ENCODE peak calls at places on chromosomes 11 and 22, in ten cellular contexts. I, M, A, W, R, B, L, E, U and C are unnamed samples.

GRCh38 chr22:27986937-27987336 is 67.9 kb upstream of the PITPNB start:
- DNase-seq in W (no peak), R (no peak), I (no peak), A (no peak), E (no peak), L (no peak), M (peak), B (no peak), U (no peak), C (no peak)

GRCh38 chr11:122637538-122637937 is 18.0 kb upstream of the UBASH3B start:
- DNase-seq in W (no peak), A (no peak), M (no peak), B (no peak), L (no peak), U (no peak), R (no peak), E (no peak), I (no peak), C (no peak)

GRCh38 chr11:61019818-61020405 is 48.4 kb downstream of the CD6 start:
- DNase-seq in A (no peak), M (no peak), W (no peak), B (no peak), L (no peak), U (no peak), E (no peak), I (no peak), R (no peak), C (no peak)

GRCh38 chr11:9862981-9863380 is 199.1 kb downstream of the SWAP70 start:
- DNase-seq in E (no peak), A (no peak), W (no peak), I (no peak), L (no peak), B (no peak), M (no peak), U (no peak), R (no peak), C (no peak)

GRCh38 chr11:87299041-87299481 is 261.3 kb downstream of the TMEM135 start:
- DNase-seq in I (no peak), W (no peak), E (no peak), M (no peak), U (no peak), L (no peak), B (no peak), R (no peak), A (no peak), C (no peak)

GRCh38 chr22:27994481-27995331 is 75.7 kb upstream of the PITPNB start:
- DNase-seq in B (no peak), I (no peak), R (no peak), E (no peak), M (no peak), A (no peak), L (no peak), W (no peak), U (no peak), C (no peak)

GRCh38 chr11:44744160-44744559 is 17.4 kb downstream of the TSPAN18 start:
- DNase-seq in I (no peak), M (no peak), W (no peak), L (no peak), B (no peak), A (no peak), R (no peak), U (no peak), E (no peak), C (no peak)

GRCh38 chr22:38868286-38868721 is 3.7 kb downstream of the CBX6 start:
- DNase-seq in W (no peak), I (no peak), R (no peak), L (no peak), U (no peak), M (no peak), B (no peak), E (no peak), A (no peak), C (no peak)

GRCh38 chr11:12148466-12148865 is 38.1 kb downstream of the MICAL2 start:
- DNase-seq in L (no peak), W (no peak), E (no peak), R (no peak), I (no peak), A (no peak), M (no peak), B (no peak), U (no peak), C (no peak)

GRCh38 chr11:129855086-129855485 is 39.4 kb downstream of the TMEM45B start:
- DNase-seq in R (no peak), A (no peak), B (no peak), W (no peak), L (no peak), U (no peak), I (no peak), E (no peak), M (no peak), C (peak)

GRCh38 chr11:16891964-16892363 is 122.2 kb downstream of the PLEKHA7 start:
- DNase-seq in U (no peak), L (no peak), A (no peak), M (no peak), W (no peak), R (no peak), E (no peak), B (peak), I (no peak), C (peak)

GRCh38 chr11:105611837-105612480 is 2.1 kb downstream of the GRIA4 start:
- DNase-seq in B (no peak), U (no peak), L (no peak), R (no peak), W (no peak), E (no peak), A (peak), I (no peak), M (no peak), C (no peak)

GRCh38 chr22:17878970-17879369 is 104.7 kb upstream of the BID start:
- DNase-seq in L (no peak), B (no peak), M (no peak), E (no peak), U (no peak), R (no peak), W (no peak), A (no peak), I (no peak), C (no peak)

GRCh38 chr11:33475999-33476398 is 218.8 kb downstream of the HIPK3 start:
- DNase-seq in E (no peak), R (no peak), M (no peak), B (peak), A (peak), W (no peak), I (peak), U (no peak), L (no peak), C (peak)

GRCh38 chr11:47254381-47254780 is 3.4 kb upstream of the NR1H3 start:
- DNase-seq in U (no peak), E (no peak), L (no peak), I (no peak), R (no peak), A (no peak), W (no peak), B (peak), M (peak), C (no peak)

GRCh38 chr11:48106166-48106565 is 110.4 kb upstream of the OR4B1 start:
- DNase-seq in W (no peak), I (no peak), L (no peak), B (no peak), E (no peak), M (no peak), R (no peak), A (no peak), U (no peak), C (no peak)

GRCh38 chr22:41474878-41475451 is 6.0 kb downstream of the ACO2 start:
- DNase-seq in I (no peak), U (no peak), E (no peak), B (no peak), L (no peak), R (no peak), M (no peak), A (no peak), W (no peak), C (no peak)

GRCh38 chr11:113385749-113386148 is 1.8 kb upstream of the ANKK1 start:
- DNase-seq in R (no peak), M (no peak), E (no peak), L (no peak), A (no peak), W (peak), B (no peak), U (no peak), I (no peak), C (peak)

GRCh38 chr11:29119691-29120328 is 897.0 kb downstream of the KCNA4 start:
- DNase-seq in I (peak), U (no peak), W (no peak), E (no peak), A (no peak), B (peak), L (no peak), M (no peak), R (no peak), C (peak)

GRCh38 chr22:44664149-44664548 is 37.9 kb upstream of the PRR5 start:
- DNase-seq in B (no peak), R (no peak), U (peak), I (no peak), A (peak), M (peak), L (peak), E (peak), W (peak), C (no peak)

GRCh38 chr11:27388869-27389268 is 25.9 kb upstream of the CCDC34 start:
- DNase-seq in A (no peak), U (no peak), L (no peak), W (no peak), R (no peak), I (no peak), B (no peak), M (no peak), E (no peak), C (no peak)

GRCh38 chr22:49362393-49362792 is 465.3 kb downstream of the BRD1 start:
- DNase-seq in E (no peak), L (no peak), U (no peak), W (peak), M (no peak), A (no peak), R (no peak), B (no peak), I (no peak), C (no peak)

GRCh38 chr11:12017243-12017678 is 8.8 kb upstream of the DKK3 start:
- DNase-seq in R (no peak), I (no peak), E (no peak), U (no peak), B (peak), M (no peak), L (no peak), W (no peak), A (no peak), C (no peak)

GRCh38 chr11:2376751-2377451 is at the start of gene CD81:
- DNase-seq in I (peak), M (peak), R (no peak), A (no peak), E (no peak), L (peak), U (peak), W (no peak), B (peak), C (no peak)

GRCh38 chr22:41197808-41198585 is 7.1 kb upstream of the L3MBTL2 start:
- DNase-seq in W (no peak), E (no peak), R (no peak), A (no peak), I (peak), M (peak), L (peak), U (peak), B (no peak), C (peak)

GRCh38 chr11:1696608-1697570 is at the start of gene KRTAP5-6:
- DNase-seq in B (no peak), E (no peak), W (no peak), A (no peak), I (no peak), L (no peak), M (no peak), R (no peak), U (no peak), C (no peak)

GRCh38 chr11:57647960-57648776 is 1.5 kb downstream of the YPEL4 start:
- DNase-seq in B (no peak), L (no peak), R (no peak), W (no peak), E (no peak), U (no peak), M (no peak), A (no peak), I (no peak), C (no peak)

GRCh38 chr22:26550498-26551033 is 38.3 kb upstream of the TFIP11 start:
- DNase-seq in I (no peak), E (peak), R (no peak), A (peak), W (peak), B (peak), U (no peak), M (peak), L (no peak), C (no peak)

GRCh38 chr11:90856790-90857189 is 633.9 kb upstream of the CHORDC1 start:
- DNase-seq in U (no peak), B (no peak), A (no peak), E (no peak), W (no peak), M (no peak), R (no peak), I (no peak), L (no peak), C (no peak)

GRCh38 chr11:2102883-2103213 is 36.3 kb downstream of the IGF2 start:
- DNase-seq in A (no peak), M (no peak), E (no peak), W (no peak), R (no peak), B (no peak), L (no peak), U (no peak), I (no peak), C (no peak)

GRCh38 chr11:2651054-2651617 is 48.7 kb downstream of the KCNQ1OT1 start:
- DNase-seq in U (no peak), M (no peak), I (no peak), E (no peak), L (no peak), A (no peak), R (no peak), B (no peak), W (no peak), C (no peak)

GRCh38 chr22:37060801-37061610 is 9.5 kb downstream of the KCTD17 start:
- DNase-seq in A (no peak), R (no peak), I (no peak), B (no peak), W (no peak), M (no peak), U (no peak), L (no peak), E (no peak), C (no peak)

GRCh38 chr11:65499713-65500261 is 942 bp downstream of the MALAT1 start:
- DNase-seq in L (no peak), W (no peak), A (no peak), R (no peak), E (no peak), U (no peak), M (no peak), B (peak), I (no peak), C (no peak)

GRCh38 chr22:49237703-49238102 is 590.0 kb downstream of the BRD1 start:
- DNase-seq in A (no peak), U (no peak), W (no peak), I (no peak), M (no peak), B (no peak), R (no peak), L (no peak), E (no peak), C (no peak)

GRCh38 chr22:30918761-30919160 is 49.8 kb downstream of the MORC2 start:
- DNase-seq in M (no peak), W (no peak), L (no peak), U (no peak), R (no peak), I (no peak), B (no peak), E (no peak), A (no peak), C (no peak)